ENCODE peak calls at places on chromosomes 4 and X, in nine cellular contexts. One of them, this sample, is unnamed.

GRCh38 chr4:123412700-123413512 is 16.3 kb downstream of the SPRY1 start:
- DNase-seq in foreskin fibroblast: peak; percentile 54
- DNase-seq in NB4: no peak
- DNase-seq in MM.1S: no peak
- DNase-seq in mammary epithelial cell: no peak
- DNase-seq in suprapubic skin: no peak
- DNase-seq in lung: no peak
- DNase-seq in HepG2: no peak
- DNase-seq in A549: no peak
- DNase-seq in this sample: no peak

GRCh38 chr4:122100508-122100907 is 51.6 kb upstream of the BLTP1 start:
- DNase-seq in NB4: no peak
- DNase-seq in HepG2: no peak
- DNase-seq in MM.1S: no peak
- DNase-seq in mammary epithelial cell: no peak
- DNase-seq in suprapubic skin: no peak
- DNase-seq in foreskin fibroblast: peak; percentile 5
- DNase-seq in lung: no peak
- DNase-seq in A549: no peak
- DNase-seq in this sample: no peak

GRCh38 chr4:112953295-112953694 is 96.2 kb upstream of the ANK2 start:
- DNase-seq in foreskin fibroblast: no peak
- DNase-seq in NB4: no peak
- DNase-seq in mammary epithelial cell: no peak
- DNase-seq in HepG2: no peak
- DNase-seq in A549: no peak
- DNase-seq in suprapubic skin: no peak
- DNase-seq in MM.1S: no peak
- DNase-seq in lung: no peak
- DNase-seq in this sample: no peak

GRCh38 chrX:66680451-66680850 is 41.6 kb upstream of the EDA2R start:
- DNase-seq in suprapubic skin: no peak
- DNase-seq in HepG2: no peak
- DNase-seq in NB4: no peak
- DNase-seq in MM.1S: no peak
- DNase-seq in lung: no peak
- DNase-seq in A549: no peak
- DNase-seq in mammary epithelial cell: peak; percentile 50
- DNase-seq in foreskin fibroblast: peak; percentile 54
- DNase-seq in this sample: no peak

GRCh38 chr4:169662226-169662625 is 41.8 kb downstream of the CLCN3 start:
- DNase-seq in lung: no peak
- DNase-seq in mammary epithelial cell: no peak
- DNase-seq in NB4: no peak
- DNase-seq in MM.1S: no peak
- DNase-seq in suprapubic skin: no peak
- DNase-seq in A549: no peak
- DNase-seq in HepG2: no peak
- DNase-seq in foreskin fibroblast: no peak
- DNase-seq in this sample: no peak

GRCh38 chr4:81912420-81912819 is 440.7 kb upstream of the RASGEF1B start:
- DNase-seq in HepG2: no peak
- DNase-seq in MM.1S: no peak
- DNase-seq in NB4: no peak
- DNase-seq in mammary epithelial cell: no peak
- DNase-seq in foreskin fibroblast: no peak
- DNase-seq in suprapubic skin: no peak
- DNase-seq in lung: no peak
- DNase-seq in A549: no peak
- DNase-seq in this sample: no peak

GRCh38 chr4:94458682-94459081 is 6.9 kb downstream of the PDLIM5 start:
- DNase-seq in suprapubic skin: no peak
- DNase-seq in MM.1S: no peak
- DNase-seq in mammary epithelial cell: no peak
- DNase-seq in foreskin fibroblast: no peak
- DNase-seq in NB4: no peak
- DNase-seq in lung: no peak
- DNase-seq in HepG2: no peak
- DNase-seq in A549: no peak
- DNase-seq in this sample: no peak

GRCh38 chrX:150935466-150935865 is 37.0 kb upstream of the CD99L2 start:
- DNase-seq in HepG2: no peak
- DNase-seq in suprapubic skin: no peak
- DNase-seq in lung: no peak
- DNase-seq in A549: peak; percentile 9
- DNase-seq in mammary epithelial cell: peak; percentile 12
- DNase-seq in NB4: no peak
- DNase-seq in MM.1S: no peak
- DNase-seq in foreskin fibroblast: peak; percentile 66
- DNase-seq in this sample: peak; percentile 63

GRCh38 chr4:1401409-1402020 is 4.7 kb downstream of the NKX1-1 start:
- DNase-seq in suprapubic skin: no peak
- DNase-seq in NB4: no peak
- DNase-seq in foreskin fibroblast: no peak
- DNase-seq in MM.1S: no peak
- DNase-seq in HepG2: no peak
- DNase-seq in mammary epithelial cell: no peak
- DNase-seq in A549: no peak
- DNase-seq in lung: no peak
- DNase-seq in this sample: no peak

GRCh38 chr4:23235613-23236390 is 543.1 kb downstream of the GBA3 start:
- DNase-seq in foreskin fibroblast: peak; percentile 4
- DNase-seq in suprapubic skin: no peak
- DNase-seq in HepG2: no peak
- DNase-seq in lung: no peak
- DNase-seq in NB4: no peak
- DNase-seq in mammary epithelial cell: no peak
- DNase-seq in MM.1S: no peak
- DNase-seq in A549: no peak
- DNase-seq in this sample: no peak

GRCh38 chr4:145937021-145937861 is 1.4 kb downstream of the ZNF827 start:
- DNase-seq in NB4: peak; percentile 20
- DNase-seq in MM.1S: peak; percentile 55
- DNase-seq in HepG2: no peak
- DNase-seq in foreskin fibroblast: peak; percentile 78
- DNase-seq in mammary epithelial cell: peak; percentile 42
- DNase-seq in A549: peak; percentile 57
- DNase-seq in lung: peak; percentile 49
- DNase-seq in suprapubic skin: peak; percentile 79
- DNase-seq in this sample: no peak

GRCh38 chr4:184282895-184283654 is 65.4 kb upstream of the ENPP6 start:
- DNase-seq in foreskin fibroblast: no peak
- DNase-seq in A549: no peak
- DNase-seq in lung: no peak
- DNase-seq in NB4: no peak
- DNase-seq in HepG2: no peak
- DNase-seq in mammary epithelial cell: no peak
- DNase-seq in suprapubic skin: no peak
- DNase-seq in MM.1S: peak; percentile 88
- DNase-seq in this sample: no peak

DNA sequence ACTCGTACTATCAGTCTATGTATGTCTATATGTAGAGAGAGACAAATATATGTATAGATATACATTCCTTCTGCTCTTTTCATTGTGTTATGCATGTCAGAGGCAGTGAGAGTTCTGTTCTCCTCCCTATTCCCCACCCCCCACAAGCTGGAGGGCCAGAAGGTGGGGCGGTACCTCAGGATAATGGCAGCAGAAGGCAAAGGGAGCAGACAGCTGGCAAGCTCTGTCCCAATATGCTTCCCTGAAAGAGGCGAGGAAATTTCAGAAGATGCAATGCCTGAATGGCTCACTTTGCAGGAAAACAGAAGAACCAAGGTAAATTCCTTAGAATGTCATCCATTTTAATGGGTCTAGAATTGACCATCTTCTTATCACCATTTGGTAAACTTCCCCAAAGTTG is 114.4 kb downstream of the NAA11 start:
- DNase-seq in lung: no peak
- DNase-seq in foreskin fibroblast: no peak
- DNase-seq in NB4: peak; percentile 82
- DNase-seq in A549: no peak
- DNase-seq in HepG2: no peak
- DNase-seq in MM.1S: no peak
- DNase-seq in suprapubic skin: no peak
- DNase-seq in mammary epithelial cell: no peak
- DNase-seq in this sample: no peak
- H3K4me3 ChIP-seq in lung: no peak overlapping the region
- H3K4me3 ChIP-seq in foreskin fibroblast: no peak overlapping the region
- H3K4me3 ChIP-seq in NB4: peak overlapping the region; percentile 81
- H3K4me3 ChIP-seq in A549: no peak overlapping the region
- H3K4me3 ChIP-seq in HepG2: no peak overlapping the region
- H3K4me3 ChIP-seq in MM.1S: no peak overlapping the region
- H3K4me3 ChIP-seq in suprapubic skin: no peak overlapping the region
- H3K4me3 ChIP-seq in mammary epithelial cell: no peak overlapping the region
- H3K4me3 ChIP-seq in this sample: no peak overlapping the region

DNA sequence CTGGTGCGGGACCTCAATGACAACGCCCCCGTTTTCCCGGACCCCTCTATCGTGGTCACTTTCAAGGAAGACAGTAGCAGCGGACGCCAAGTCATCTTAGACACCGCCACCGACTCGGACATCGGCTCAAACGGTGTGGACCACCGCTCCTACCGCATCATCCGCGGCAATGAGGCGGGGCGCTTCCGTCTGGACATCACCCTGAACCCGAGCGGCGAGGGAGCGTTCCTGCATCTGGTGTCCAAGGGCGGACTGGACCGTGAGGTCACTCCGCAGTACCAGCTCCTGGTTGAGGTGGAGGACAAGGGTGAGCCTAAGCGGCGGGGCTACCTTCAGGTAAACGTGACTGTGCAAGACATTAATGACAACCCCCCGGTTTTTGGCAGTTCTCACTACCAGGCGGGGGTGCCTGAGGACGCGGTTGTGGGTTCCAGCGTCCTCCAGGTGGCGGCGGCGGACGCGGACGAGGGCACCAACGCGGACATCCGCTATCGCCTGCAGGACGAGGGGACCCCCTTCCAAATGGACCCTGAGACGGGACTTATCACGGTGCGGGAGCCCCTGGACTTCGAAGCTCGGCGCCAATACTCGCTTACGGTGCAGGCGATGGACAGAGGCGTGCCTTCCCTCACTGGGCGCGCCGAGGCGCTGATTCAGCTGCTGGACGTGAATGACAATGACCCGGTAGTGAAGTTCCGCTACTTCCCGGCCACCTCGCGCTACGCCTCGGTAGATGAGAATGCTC is 2.2 kb downstream of the FAT4 start:
- DNase-seq in HepG2: no peak
- DNase-seq in lung: peak; percentile 34
- DNase-seq in mammary epithelial cell: peak; percentile 22
- DNase-seq in NB4: no peak
- DNase-seq in foreskin fibroblast: peak; percentile 73
- DNase-seq in MM.1S: no peak
- DNase-seq in A549: peak; percentile 55
- DNase-seq in suprapubic skin: peak; percentile 85
- DNase-seq in this sample: no peak
- TF ChIP-seq CTCF in HepG2: no peak
- TF ChIP-seq CTCF in lung: no peak
- TF ChIP-seq CTCF in mammary epithelial cell: no peak
- TF ChIP-seq CTCF in NB4: no peak
- TF ChIP-seq CTCF in foreskin fibroblast: peak; percentile 40
- TF ChIP-seq CTCF in MM.1S: no peak
- TF ChIP-seq CTCF in A549: peak; percentile 25
- TF ChIP-seq CTCF in suprapubic skin: no peak
- TF ChIP-seq CTCF in this sample: peak; percentile 37

GRCh38 chr4:187480146-187481145 is 515.1 kb upstream of the ZFP42 start:
- DNase-seq in A549: no peak
- DNase-seq in NB4: no peak
- DNase-seq in foreskin fibroblast: peak; percentile 74
- DNase-seq in HepG2: no peak
- DNase-seq in mammary epithelial cell: peak; percentile 16
- DNase-seq in suprapubic skin: no peak
- DNase-seq in MM.1S: no peak
- DNase-seq in lung: no peak
- DNase-seq in this sample: peak; percentile 29
- H3K4me3 ChIP-seq in A549: no peak overlapping the region
- H3K4me3 ChIP-seq in NB4: no peak overlapping the region
- H3K4me3 ChIP-seq in foreskin fibroblast: no peak overlapping the region
- H3K4me3 ChIP-seq in HepG2: no peak overlapping the region
- H3K4me3 ChIP-seq in mammary epithelial cell: no peak overlapping the region
- H3K4me3 ChIP-seq in suprapubic skin: no peak overlapping the region
- H3K4me3 ChIP-seq in MM.1S: no peak overlapping the region
- H3K4me3 ChIP-seq in lung: no peak overlapping the region
- H3K4me3 ChIP-seq in this sample: no peak overlapping the region

GRCh38 chrX:155841232-155841631 is 39.9 kb upstream of the VAMP7 start:
- DNase-seq in suprapubic skin: no peak
- DNase-seq in mammary epithelial cell: no peak
- DNase-seq in lung: no peak
- DNase-seq in HepG2: no peak
- DNase-seq in NB4: peak; percentile 73
- DNase-seq in A549: no peak
- DNase-seq in MM.1S: no peak
- DNase-seq in foreskin fibroblast: peak; percentile 2
- DNase-seq in this sample: no peak
- TF ChIP-seq CTCF in suprapubic skin: no peak
- TF ChIP-seq CTCF in mammary epithelial cell: no peak
- TF ChIP-seq CTCF in lung: no peak
- TF ChIP-seq CTCF in HepG2: no peak
- TF ChIP-seq CTCF in NB4: no peak
- TF ChIP-seq CTCF in A549: no peak
- TF ChIP-seq CTCF in MM.1S: no peak
- TF ChIP-seq CTCF in foreskin fibroblast: no peak
- TF ChIP-seq CTCF in this sample: no peak

This sample was measured in AG09309.